ENCODE peak calls at places on chromosomes 5 and 9, in eight cellular contexts. W is Peyer's patch, V is colonic mucosa, G is psoas muscle, N is endodermal cell, P is right atrium auricular region, T is A549, S is IMR-90. F is an unnamed sample.

GRCh38 chr5:65672787-65673186 is 48.0 kb downstream of the SHLD3 start:
- DNase-seq in G (no peak), P (no peak), S (peak; percentile 88), T (no peak), V (no peak), N (no peak), W (no peak), F (no peak)

GRCh38 chr5:168689278-168689677 is 110.1 kb upstream of the PANK3 start:
- DNase-seq in P (no peak), S (no peak), T (no peak), N (no peak), G (no peak), V (no peak), W (no peak), F (no peak)

GRCh38 chr5:139019880-139020279 is 144.7 kb upstream of the LRRTM2 start:
- DNase-seq in V (no peak), G (no peak), N (no peak), S (no peak), P (no peak), W (no peak), T (no peak), F (no peak)

GRCh38 chr5:55538621-55539020 is 3.9 kb upstream of the PLPP1 start:
- DNase-seq in W (no peak), G (no peak), N (no peak), T (no peak), S (no peak), V (no peak), P (no peak), F (no peak)

GRCh38 chr9:93774331-93775102 is 180.6 kb downstream of the BARX1 start:
- DNase-seq in N (no peak), P (no peak), V (no peak), S (no peak), T (no peak), W (no peak), G (no peak), F (no peak)

GRCh38 chr5:77181596-77182304 is 28.7 kb upstream of the PDE8B start:
- DNase-seq in N (no peak), S (no peak), T (no peak), G (no peak), V (no peak), P (no peak), W (no peak), F (no peak)

GRCh38 chr9:98010450-98010849 is 27.3 kb downstream of the ANP32B start:
- DNase-seq in G (no peak), W (peak; percentile 79), T (no peak), P (no peak), S (peak; percentile 64), N (peak; percentile 63), V (peak; percentile 32), F (no peak)

GRCh38 chr9:18678846-18679245 is 204.9 kb downstream of the ADAMTSL1 start:
- DNase-seq in G (no peak), T (no peak), V (no peak), P (no peak), S (no peak), W (no peak), N (no peak), F (no peak)

GRCh38 chr5:139851558-139851957 is 56.0 kb downstream of the PSD2 start:
- DNase-seq in N (no peak), W (no peak), G (no peak), S (no peak), T (no peak), V (no peak), P (no peak), F (no peak)

GRCh38 chr5:38465045-38465444 is 91.4 kb downstream of the LIFR start:
- DNase-seq in T (no peak), G (peak; percentile 63), S (peak; percentile 44), P (no peak), V (no peak), W (no peak), N (no peak), F (no peak)

GRCh38 chr9:128685636-128686489 is 3.2 kb upstream of the SET start:
- DNase-seq in T (no peak), W (peak; percentile 85), N (peak; percentile 42), P (no peak), S (no peak), V (peak; percentile 44), G (no peak), F (no peak)

GRCh38 chr9:118836891-118837290 is 532.3 kb downstream of the BRINP1 start:
- DNase-seq in N (no peak), W (no peak), G (no peak), P (no peak), V (no peak), S (no peak), T (no peak), F (no peak)

GRCh38 chr5:56837386-56837785 is 22.0 kb downstream of the MAP3K1 start:
- DNase-seq in N (no peak), G (no peak), W (no peak), S (no peak), T (no peak), P (no peak), V (no peak), F (no peak)
- H3K4me1 ChIP-seq in N (peaks cover 6% of the 10 kb centered on the region), G (peaks cover 51% of the 10 kb centered on the region), W (peaks cover 5% of the 10 kb centered on the region), S (peaks cover 13% of the 10 kb centered on the region), T (peaks cover 25% of the 10 kb centered on the region), P (no peaks in the 10 kb centered on the region), V (no peaks in the 10 kb centered on the region), F (peaks cover 5% of the 10 kb centered on the region)

GRCh38 chr9:91773166-91773565 is 176.9 kb downstream of the ROR2 start:
- DNase-seq in V (no peak), N (no peak), G (no peak), P (no peak), W (no peak), S (no peak), T (no peak), F (no peak)

GRCh38 chr9:91776409-91777365 is 173.3 kb downstream of the ROR2 start:
- DNase-seq in S (peak; percentile 61), P (no peak), T (no peak), V (peak; percentile 3), N (no peak), W (no peak), G (no peak), F (no peak)

GRCh38 chr9:91777437-91777836 is 172.6 kb downstream of the ROR2 start:
- DNase-seq in S (peak; percentile 80), G (no peak), N (no peak), V (peak; percentile 11), W (no peak), T (no peak), P (no peak), F (no peak)

GRCh38 chr9:91775708-91776028 is 174.4 kb downstream of the ROR2 start:
- DNase-seq in N (no peak), T (no peak), W (no peak), G (no peak), S (no peak), P (no peak), V (no peak), F (no peak)

DNA sequence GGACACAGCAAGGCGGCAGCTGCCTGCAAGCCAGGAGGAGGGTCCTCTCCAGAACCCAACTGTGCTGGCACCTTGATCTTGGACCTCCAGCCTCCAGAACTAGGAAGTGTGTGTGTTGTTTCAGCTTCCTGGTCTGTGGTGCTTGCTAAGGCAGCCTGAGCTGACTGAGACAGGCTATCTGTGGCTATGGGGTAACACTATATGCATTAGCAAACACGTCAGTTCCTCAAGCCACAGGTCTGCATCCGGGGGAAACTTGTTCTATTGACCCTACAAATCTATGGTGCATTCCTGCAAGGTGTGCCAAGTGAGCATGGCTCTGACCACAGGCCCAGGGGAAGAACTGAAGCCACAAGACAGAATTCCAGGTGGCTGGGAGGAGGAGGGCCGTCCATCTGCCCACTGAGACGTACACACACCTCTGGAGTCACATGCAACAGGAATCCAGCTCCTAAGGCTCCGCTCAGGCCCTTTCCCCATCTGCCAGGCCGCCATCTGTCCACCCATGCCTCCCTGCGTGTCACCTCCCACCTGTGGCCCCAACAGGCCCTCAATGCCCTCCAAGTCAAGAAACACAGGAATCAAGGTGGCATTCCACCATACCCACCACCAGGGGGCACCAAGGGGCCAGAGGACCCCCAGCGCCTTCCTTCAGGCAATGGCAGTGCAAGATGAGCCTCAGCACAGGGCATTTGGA is 174.9 kb downstream of the ROR2 start:
- DNase-seq in W (peak; percentile 72), V (peak; percentile 68), N (peak; percentile 92), G (peak; percentile 54), P (no peak), T (peak; percentile 75), S (peak; percentile 58), F (peak; percentile 59)
- H3K27ac ChIP-seq in W (no peak overlapping the region), V (no peak overlapping the region), N (no peak overlapping the region), G (no peak overlapping the region), P (no peak overlapping the region), T (no peak overlapping the region), S (no peak overlapping the region), F (no peak overlapping the region)

GRCh38 chr9:2229109-2229733 is 214.1 kb downstream of the SMARCA2 start:
- DNase-seq in G (no peak), T (no peak), S (no peak), W (no peak), V (no peak), N (no peak), P (no peak), F (no peak)
- TF ChIP-seq CTCF in G (no peak), T (no peak), S (no peak), W (no peak), V (no peak), N (no peak), P (no peak), F (no peak)

GRCh38 chr9:108551030-108551964 is 304.5 kb downstream of the ACTL7B start:
- DNase-seq in G (no peak), S (peak; percentile 96), T (peak; percentile 40), P (no peak), V (no peak), W (no peak), N (no peak), F (no peak)

GRCh38 chr9:108546223-108546622 is 309.6 kb downstream of the ACTL7B start:
- DNase-seq in G (no peak), W (no peak), S (no peak), N (no peak), T (no peak), P (no peak), V (no peak), F (no peak)

GRCh38 chr9:108547736-108548135 is 308.1 kb downstream of the ACTL7B start:
- DNase-seq in W (no peak), G (no peak), S (no peak), P (no peak), T (no peak), V (no peak), N (no peak), F (no peak)

GRCh38 chr9:108550111-108550510 is 305.7 kb downstream of the ACTL7B start:
- DNase-seq in P (no peak), N (no peak), W (no peak), S (no peak), T (no peak), V (no peak), G (peak; percentile 33), F (no peak)

DNA sequence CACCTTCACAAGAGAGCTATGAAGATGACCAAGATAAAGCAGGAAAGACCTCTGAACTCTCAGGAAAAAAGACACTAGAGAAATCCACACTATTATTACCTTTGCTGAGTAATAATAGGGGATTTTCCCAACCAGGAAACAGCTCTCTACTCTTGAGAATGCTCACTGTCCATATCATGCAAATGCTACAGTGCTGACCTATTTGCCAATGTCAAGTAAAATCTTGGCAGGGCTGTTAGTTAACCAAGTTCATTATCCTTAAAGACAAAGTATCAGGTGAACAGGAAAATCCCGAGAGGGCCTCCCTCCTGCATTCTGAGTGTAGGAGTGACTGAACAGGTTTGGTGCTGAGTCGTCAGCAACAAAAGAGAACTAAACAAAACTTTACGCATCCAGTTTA is 306.6 kb downstream of the ACTL7B start:
- DNase-seq in W (no peak), S (peak; percentile 23), G (no peak), T (no peak), N (no peak), P (no peak), V (no peak), F (no peak)
- H3K4me1 ChIP-seq in W (no peaks in the 10 kb centered on the region), S (peaks cover 16% of the 10 kb centered on the region), G (peaks cover 41% of the 10 kb centered on the region), T (peaks cover 30% of the 10 kb centered on the region), N (peaks cover 3% of the 10 kb centered on the region), P (no peaks in the 10 kb centered on the region), V (no peaks in the 10 kb centered on the region), F (peaks cover 3% of the 10 kb centered on the region)

GRCh38 chr5:93570294-93571110 is 10.5 kb downstream of the NR2F1-AS1 start:
- DNase-seq in T (no peak), W (no peak), G (no peak), N (peak; percentile 84), P (no peak), V (no peak), S (no peak), F (no peak)
- H3K27ac ChIP-seq in T (no peak overlapping the region), W (no peak overlapping the region), G (no peak overlapping the region), N (no peak overlapping the region), P (no peak overlapping the region), V (no peak overlapping the region), S (no peak overlapping the region), F (no peak overlapping the region)

F was measured in lung.